ENCODE peak calls at places on chromosome 1, in five cellular contexts. X, S, R, W and L are unnamed samples.
A peak's percentile ranks its signal among the peaks of the same experiment; 100 is the strongest.

GRCh38 chr1:153538315-153538821 is 2.4 kb downstream of the S100A5 start:
- DNase-seq in X (no peak), S (no peak), R (no peak), W (peak; percentile 85), L (no peak)

GRCh38 chr1:186730951-186731350 is 50.7 kb upstream of the PTGS2 start:
- DNase-seq in X (no peak), S (no peak), R (no peak), W (no peak), L (no peak)

GRCh38 chr1:222073307-222073995 is 331.6 kb upstream of the DUSP10 start:
- DNase-seq in X (no peak), S (no peak), R (no peak), W (no peak), L (peak; percentile 91)

GRCh38 chr1:118913818-118914217 is 74.3 kb downstream of the TBX15 start:
- DNase-seq in X (no peak), S (no peak), R (no peak), W (no peak), L (no peak)

GRCh38 chr1:43537423-43538142 is 6.9 kb downstream of the PTPRF start:
- DNase-seq in X (no peak), S (no peak), R (no peak), W (no peak), L (no peak)

GRCh38 chr1:165383067-165383466 is 26.6 kb upstream of the LMX1A start:
- DNase-seq in X (no peak), S (no peak), R (no peak), W (no peak), L (peak; percentile 26)

GRCh38 chr1:229882621-229883020 is 184.4 kb upstream of the GALNT2 start:
- DNase-seq in X (no peak), S (no peak), R (no peak), W (no peak), L (no peak)

GRCh38 chr1:41783189-41783639 is 135.5 kb downstream of the HIVEP3 start:
- DNase-seq in X (peak; percentile 92), S (no peak), R (no peak), W (no peak), L (peak; percentile 96)

GRCh38 chr1:213820362-213821149 is 167.2 kb upstream of the PROX1 start:
- DNase-seq in X (no peak), S (peak; percentile 49), R (no peak), W (no peak), L (no peak)